ENCODE peak calls at places on chromosomes 11 and 22, in ten cellular contexts. F, Y, I, S, O, M, V, W, H and N are unnamed samples.

GRCh38 chr11:69131644-69132300 is 24.0 kb upstream of the SMIM38 start:
- DNase-seq in F (peak), Y (peak), I (no peak), S (peak), O (peak), M (peak), V (peak), W (no peak), H (peak), N (peak)

GRCh38 chr11:3857628-3858027 is 2.2 kb downstream of the STIM1 start:
- DNase-seq in F (no peak), Y (no peak), I (no peak), S (no peak), O (no peak), M (no peak), V (no peak), W (no peak), H (no peak), N (no peak)

GRCh38 chr11:35725880-35726279 is 63.3 kb downstream of the TRIM44 start:
- DNase-seq in F (peak), Y (no peak), I (no peak), S (peak), O (peak), M (no peak), V (no peak), W (no peak), H (peak), N (peak)

GRCh38 chr11:20022363-20023081 is 137.8 kb downstream of the DBX1 start:
- DNase-seq in F (peak), Y (peak), I (no peak), S (peak), O (peak), M (no peak), V (no peak), W (no peak), H (no peak), N (no peak)

GRCh38 chr22:48315415-48316244 is 1512.0 kb downstream of the BRD1 start:
- DNase-seq in F (no peak), Y (no peak), I (no peak), S (no peak), O (no peak), M (no peak), V (no peak), W (peak), H (no peak), N (no peak)

GRCh38 chr11:48020092-48020755 is 39.9 kb downstream of the PTPRJ start:
- DNase-seq in F (no peak), Y (no peak), I (no peak), S (no peak), O (no peak), M (peak), V (no peak), W (no peak), H (no peak), N (no peak)

GRCh38 chr22:43988116-43988817 is 33.0 kb downstream of the SAMM50 start:
- DNase-seq in F (no peak), Y (no peak), I (no peak), S (no peak), O (no peak), M (no peak), V (no peak), W (no peak), H (no peak), N (no peak)

GRCh38 chr11:65403607-65404121 is 17.2 kb downstream of the FRMD8 start:
- DNase-seq in F (no peak), Y (no peak), I (peak), S (no peak), O (no peak), M (no peak), V (no peak), W (no peak), H (no peak), N (no peak)

GRCh38 chr11:102061276-102061675 is 14.0 kb downstream of the CFAP300 start:
- DNase-seq in F (peak), Y (no peak), I (no peak), S (no peak), O (no peak), M (no peak), V (no peak), W (no peak), H (no peak), N (no peak)

GRCh38 chr11:58642120-58642625 is 19.7 kb downstream of the CNTF start:
- DNase-seq in F (no peak), Y (no peak), I (no peak), S (no peak), O (no peak), M (no peak), V (peak), W (no peak), H (no peak), N (no peak)

GRCh38 chr11:117221775-117222517 is 9.9 kb downstream of the PCSK7 start:
- DNase-seq in F (peak), Y (no peak), I (no peak), S (peak), O (peak), M (peak), V (peak), W (no peak), H (no peak), N (peak)

GRCh38 chr22:24133187-24133965 is 47.9 kb upstream of the SUSD2 start:
- DNase-seq in F (peak), Y (no peak), I (peak), S (no peak), O (peak), M (no peak), V (no peak), W (no peak), H (no peak), N (no peak)

GRCh38 chr22:47474895-47475294 is 712.4 kb downstream of the TBC1D22A start:
- DNase-seq in F (peak), Y (no peak), I (no peak), S (no peak), O (no peak), M (no peak), V (no peak), W (no peak), H (no peak), N (no peak)

GRCh38 chr11:78654071-78654470 is 79.4 kb upstream of the NARS2 start:
- DNase-seq in F (no peak), Y (no peak), I (no peak), S (no peak), O (no peak), M (no peak), V (no peak), W (no peak), H (no peak), N (no peak)

GRCh38 chr11:7964873-7965272 is 374 bp downstream of the NLRP10 start:
- DNase-seq in F (no peak), Y (no peak), I (no peak), S (peak), O (peak), M (no peak), V (no peak), W (no peak), H (no peak), N (peak)

GRCh38 chr11:121446752-121447156 is 5.4 kb upstream of the SORL1 start:
- DNase-seq in F (peak), Y (no peak), I (no peak), S (peak), O (peak), M (no peak), V (no peak), W (no peak), H (no peak), N (no peak)

DNA sequence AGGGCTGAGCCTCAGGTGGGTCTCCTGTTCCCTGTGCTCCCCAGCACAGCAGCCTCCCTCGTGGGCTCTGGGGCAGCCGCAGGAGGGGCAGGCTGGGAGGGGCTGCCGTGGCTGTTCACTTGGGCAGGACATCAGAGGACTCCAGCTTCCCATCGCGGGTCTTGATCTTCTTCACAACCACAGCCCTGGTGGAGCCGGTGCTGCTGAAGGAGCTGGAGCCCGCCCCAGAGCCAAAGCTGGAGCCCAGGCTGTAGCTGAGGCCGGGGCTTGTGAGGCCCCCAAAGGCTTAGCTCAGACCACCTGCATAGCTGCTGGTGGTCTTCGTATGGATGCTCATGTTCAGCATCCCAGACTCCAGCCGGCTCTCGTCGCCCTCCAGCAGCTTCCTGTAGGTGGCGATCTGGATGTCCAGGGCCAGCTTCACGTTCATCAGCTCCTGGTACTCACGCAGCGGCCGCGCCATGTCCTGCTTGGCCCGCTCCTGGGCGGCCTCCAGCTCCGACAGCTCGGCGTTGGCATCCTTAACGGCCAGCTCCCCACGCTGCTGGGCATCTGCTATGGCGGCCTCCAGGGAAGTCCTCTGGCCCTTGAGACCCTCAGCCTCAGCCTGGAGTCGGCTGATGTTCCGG is 126.1 kb downstream of the NECTIN1 start:
- DNase-seq in F (no peak), Y (no peak), I (peak), S (no peak), O (no peak), M (no peak), V (no peak), W (no peak), H (no peak), N (no peak)
- TF ChIP-seq CTCF in F (peak), Y (no peak), I (no peak), S (no peak), O (no peak), M (no peak), V (no peak), W (peak), H (no peak), N (peak)

DNA sequence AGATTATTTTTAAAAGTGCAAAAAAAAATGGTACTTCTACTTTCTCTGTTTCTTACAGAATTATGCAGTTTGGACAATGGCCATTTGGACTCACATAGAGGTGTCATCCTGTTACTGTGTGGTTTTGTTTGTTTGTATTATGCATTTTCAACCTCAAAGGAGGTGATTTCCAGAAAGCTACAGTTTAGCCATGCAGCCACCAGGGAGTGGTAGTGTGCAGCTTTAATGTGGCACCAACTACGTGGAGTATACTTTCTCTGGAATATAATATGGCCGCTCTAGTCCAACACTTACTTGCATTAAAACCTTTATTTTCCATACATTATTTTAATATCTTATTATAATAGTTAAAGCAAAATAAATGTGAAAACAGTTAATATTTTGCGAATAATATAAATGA is 469.9 kb upstream of the KIRREL3 start:
- DNase-seq in F (no peak), Y (no peak), I (no peak), S (peak), O (no peak), M (no peak), V (peak), W (no peak), H (no peak), N (peak)
- TF ChIP-seq CTCF in F (no peak), Y (no peak), I (peak), S (peak), O (peak), M (peak), V (no peak), W (peak), H (no peak), N (peak)

DNA sequence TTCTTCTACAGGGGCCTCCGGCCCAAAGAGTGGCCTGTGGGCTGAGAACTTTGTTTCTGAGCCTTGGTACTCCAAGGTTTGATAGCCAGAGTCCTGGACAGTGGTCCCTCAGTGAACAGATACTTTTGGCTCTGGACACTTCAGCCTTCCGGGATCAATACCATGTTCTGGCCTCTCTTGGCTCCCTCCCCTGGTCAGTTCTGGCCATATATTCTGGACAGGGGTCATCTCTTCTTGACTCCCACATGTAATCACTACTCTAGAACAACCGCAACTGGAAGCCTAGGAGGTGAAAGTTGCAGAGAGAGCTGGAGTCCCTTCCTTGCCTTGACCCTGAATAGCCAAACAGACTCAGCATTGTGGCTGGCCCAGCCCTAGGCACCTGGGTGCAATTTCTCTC is 2.3 kb downstream of the RTN4RL2 start:
- DNase-seq in F (no peak), Y (no peak), I (no peak), S (no peak), O (no peak), M (no peak), V (no peak), W (no peak), H (no peak), N (no peak)
- TF ChIP-seq CTCF in F (no peak), Y (no peak), I (no peak), S (no peak), O (no peak), M (no peak), V (no peak), W (no peak), H (no peak), N (no peak)

DNA sequence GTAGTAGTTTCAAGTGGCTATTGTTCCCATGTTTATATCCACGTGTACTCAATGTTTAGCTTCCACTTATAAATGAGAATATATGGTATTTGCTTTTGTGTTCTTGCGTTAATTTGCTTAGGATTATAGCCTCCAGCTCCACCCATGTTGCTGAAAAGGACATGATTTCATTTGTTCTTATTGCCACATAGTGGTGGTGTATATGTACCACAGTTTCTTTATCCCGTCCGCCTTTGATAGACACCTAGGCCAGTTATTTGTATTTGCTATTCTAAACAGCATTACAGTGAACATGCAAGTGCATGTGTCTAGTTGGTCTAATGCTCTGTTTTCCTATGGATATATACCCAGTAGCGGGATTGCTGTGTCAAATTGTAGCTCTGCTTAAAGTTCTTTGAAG is 6.8 kb downstream of the OR51B2 start:
- DNase-seq in F (no peak), Y (no peak), I (no peak), S (no peak), O (no peak), M (no peak), V (no peak), W (no peak), H (no peak), N (no peak)
- TF ChIP-seq CTCF in F (no peak), Y (no peak), I (no peak), S (peak), O (no peak), M (no peak), V (no peak), W (no peak), H (no peak), N (peak)

GRCh38 chr22:50141462-50141861 is 29.1 kb upstream of the PANX2 start:
- DNase-seq in F (no peak), Y (no peak), I (no peak), S (no peak), O (no peak), M (no peak), V (no peak), W (no peak), H (no peak), N (no peak)

GRCh38 chr22:50140615-50141014 is 29.9 kb upstream of the PANX2 start:
- DNase-seq in F (peak), Y (no peak), I (no peak), S (no peak), O (peak), M (no peak), V (no peak), W (no peak), H (no peak), N (no peak)

GRCh38 chr22:50139843-50140415 is 30.6 kb upstream of the PANX2 start:
- DNase-seq in F (peak), Y (no peak), I (no peak), S (peak), O (no peak), M (no peak), V (no peak), W (no peak), H (no peak), N (no peak)

GRCh38 chr22:50143096-50143495 is 27.4 kb upstream of the PANX2 start:
- DNase-seq in F (no peak), Y (no peak), I (peak), S (no peak), O (no peak), M (no peak), V (no peak), W (no peak), H (no peak), N (no peak)

DNA sequence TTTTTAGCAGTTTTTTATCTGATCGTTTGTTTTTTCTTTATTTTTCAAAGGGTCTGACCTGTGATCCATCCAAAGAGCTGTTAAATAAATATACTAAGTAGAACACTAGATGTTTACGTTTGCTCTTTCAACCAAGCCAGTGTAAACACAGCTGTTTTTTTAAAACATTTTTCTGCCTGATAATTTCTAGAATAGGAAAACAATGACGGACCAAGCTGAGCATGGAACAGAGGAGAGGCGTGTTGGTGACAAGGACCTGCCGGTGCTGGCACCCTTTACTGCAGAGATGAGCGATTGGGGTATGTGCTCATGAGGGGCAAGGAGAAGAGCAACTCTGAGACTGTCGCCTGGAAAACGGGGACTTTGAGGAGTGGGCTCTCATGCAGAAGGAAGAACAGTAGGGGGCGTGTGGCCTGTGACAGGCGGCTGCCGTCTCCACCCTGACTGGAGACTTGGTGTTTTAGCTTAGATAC is 28.6 kb upstream of the PANX2 start:
- DNase-seq in F (no peak), Y (no peak), I (no peak), S (no peak), O (no peak), M (no peak), V (no peak), W (no peak), H (no peak), N (no peak)
- TF ChIP-seq CTCF in F (peak), Y (no peak), I (no peak), S (peak), O (no peak), M (no peak), V (no peak), W (peak), H (no peak), N (peak)

GRCh38 chr11:95507794-95508193 is 276.8 kb upstream of the SESN3 start:
- DNase-seq in F (no peak), Y (no peak), I (no peak), S (no peak), O (no peak), M (no peak), V (no peak), W (no peak), H (no peak), N (no peak)
- TF ChIP-seq CTCF in F (no peak), Y (no peak), I (no peak), S (no peak), O (peak), M (no peak), V (no peak), W (peak), H (no peak), N (no peak)

DNA sequence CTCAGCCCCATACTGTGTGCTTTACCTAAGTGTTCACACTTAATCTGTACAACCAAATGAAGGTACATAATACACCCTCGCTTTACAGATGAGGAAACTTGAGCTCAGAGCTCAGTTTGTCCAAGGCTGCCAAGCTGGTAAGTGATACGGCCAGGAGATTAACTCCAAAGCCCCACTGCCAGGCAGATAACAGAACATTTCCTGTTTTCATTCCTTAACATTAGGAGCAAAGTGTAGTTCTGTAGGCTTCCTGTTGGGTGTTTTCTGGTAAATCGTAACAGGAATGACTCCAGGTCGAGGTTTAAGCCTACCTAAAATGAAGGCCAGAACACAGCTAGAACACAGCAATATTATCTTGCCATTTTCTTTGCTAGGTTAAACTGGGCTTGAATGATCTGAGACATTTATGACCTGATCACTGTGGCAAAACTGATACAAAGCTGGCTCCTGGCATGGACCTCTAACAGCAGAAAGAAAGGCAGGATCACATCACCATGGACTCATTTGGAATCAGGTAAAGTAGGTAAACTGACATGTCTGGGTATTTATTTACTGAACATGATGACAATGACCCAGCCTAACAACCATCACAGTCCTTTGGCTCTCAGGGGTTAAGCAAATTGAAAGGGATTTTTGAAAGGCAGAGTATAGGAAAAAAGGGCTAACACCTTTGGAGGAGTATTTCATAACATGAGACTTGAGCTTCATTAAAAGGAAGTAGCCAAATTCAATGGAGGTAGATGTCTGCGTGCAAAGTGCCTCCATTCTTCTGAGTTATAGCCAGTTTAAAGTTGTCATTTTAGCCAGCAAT is 3.9 kb upstream of the NUP50 start:
- DNase-seq in F (peak), Y (peak), I (no peak), S (peak), O (peak), M (peak), V (peak), W (no peak), H (no peak), N (no peak)
- TF ChIP-seq CTCF in F (peak), Y (no peak), I (no peak), S (no peak), O (peak), M (no peak), V (no peak), W (peak), H (no peak), N (peak)